ENCODE peak calls at places on chromosomes 11 and 22, in six cellular contexts. D, A, N, R, I and E are unnamed samples. For H3K27me3 and H3K4me1, the result is how much of the 10 kb centered on the place peaks cover.

GRCh38 chr11:60164550-60165075 is 18.3 kb downstream of the MS4A6A start:
- DNase-seq in A (no peak), R (no peak), I (no peak), D (no peak), N (no peak), E (no peak)

GRCh38 chr11:74123008-74123448 is 47.8 kb downstream of the C2CD3 start:
- DNase-seq in D (no peak), R (no peak), A (no peak), N (no peak), I (no peak), E (no peak)

GRCh38 chr22:33000342-33001280 is 57.6 kb downstream of the SYN3 start:
- DNase-seq in N (peak), R (no peak), A (no peak), D (no peak), I (peak), E (peak)

GRCh38 chr22:35883028-35883620 is 145.5 kb downstream of the RBFOX2 start:
- DNase-seq in D (no peak), N (no peak), R (no peak), A (no peak), I (no peak), E (no peak)

GRCh38 chr11:35089724-35090505 is 49.1 kb upstream of the CD44 start:
- DNase-seq in N (no peak), A (no peak), R (no peak), D (no peak), I (no peak), E (no peak)

GRCh38 chr11:108853864-108854263 is 189.0 kb downstream of the DDX10 start:
- DNase-seq in N (no peak), I (no peak), R (no peak), D (no peak), A (no peak), E (no peak)

GRCh38 chr11:94557391-94557790 is 9.8 kb upstream of the PIWIL4 start:
- DNase-seq in A (no peak), D (no peak), N (no peak), I (no peak), R (no peak), E (no peak)

GRCh38 chr11:73376168-73376802 is at the start of gene RELT:
- DNase-seq in D (peak), R (peak), A (no peak), I (peak), N (peak), E (peak)

GRCh38 chr11:77761481-77761880 is 59.0 kb downstream of the RSF1 start:
- DNase-seq in R (no peak), N (no peak), A (no peak), I (no peak), D (no peak), E (no peak)

GRCh38 chr22:35205956-35206355 is 51.3 kb upstream of the HMGXB4 start:
- DNase-seq in I (no peak), A (no peak), N (no peak), D (no peak), R (no peak), E (no peak)

GRCh38 chr11:69380921-69381581 is 87.1 kb downstream of the MYEOV start:
- DNase-seq in N (no peak), A (peak), R (no peak), I (no peak), D (peak), E (no peak)

DNA sequence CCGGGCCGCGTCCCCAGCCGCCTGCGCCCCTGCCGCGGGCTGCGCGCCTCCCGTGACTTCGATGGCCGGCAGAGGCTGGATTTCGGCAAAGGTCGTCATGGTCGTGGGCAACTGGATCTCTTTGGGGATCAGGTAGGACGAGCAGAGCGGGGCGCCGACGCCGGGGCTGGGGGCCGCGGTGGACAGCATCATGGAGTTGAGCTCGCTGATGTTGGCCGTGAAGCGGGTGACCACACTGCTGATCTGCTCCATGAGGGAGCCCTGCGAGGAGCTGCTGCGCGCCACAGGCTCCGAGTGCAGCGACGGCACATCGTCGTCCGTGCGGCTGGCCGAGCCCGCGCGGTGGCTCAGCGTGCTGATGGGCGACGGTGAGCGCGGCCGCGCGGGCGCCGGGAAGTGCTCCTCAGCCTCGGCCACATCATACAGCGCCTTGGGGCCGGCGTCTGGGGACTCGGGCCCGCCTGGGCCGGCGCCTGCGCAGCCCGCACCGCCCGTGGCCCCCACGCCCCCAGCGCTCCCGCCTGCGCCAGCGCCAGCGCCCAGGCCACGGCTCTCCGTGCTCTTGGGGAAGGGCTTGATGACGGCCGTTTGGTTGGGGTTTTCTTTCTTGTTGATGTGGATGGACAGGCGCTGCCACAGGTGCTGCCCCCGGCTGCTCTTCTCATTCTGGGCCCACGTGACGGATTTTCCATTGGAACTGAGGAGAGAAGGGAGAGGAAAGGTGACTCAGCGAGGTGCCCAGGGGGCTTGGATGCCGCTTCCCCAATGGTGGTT is 171.5 kb upstream of the CTSC start:
- DNase-seq in R (no peak), D (peak), N (no peak), I (no peak), A (peak), E (no peak)
- H3K4me3 ChIP-seq in R (no peak), D (peak), N (no peak), I (peak), A (peak), E (peak)

GRCh38 chr22:45880732-45881523 is 96.0 kb downstream of the WNT7B start:
- DNase-seq in R (no peak), I (no peak), A (no peak), D (peak), N (no peak), E (no peak)
- H3K27me3 ChIP-seq in R (under half), I (under half), A (under half), D (under half), N (under half), E (under half)

GRCh38 chr11:17543041-17543440 is 1.2 kb downstream of the USH1C start:
- DNase-seq in N (no peak), R (no peak), D (peak), A (no peak), I (no peak), E (no peak)
- H3K4me1 ChIP-seq in N (under half), R (under half), D (under half), A (under half), I (under half), E (under half)

DNA sequence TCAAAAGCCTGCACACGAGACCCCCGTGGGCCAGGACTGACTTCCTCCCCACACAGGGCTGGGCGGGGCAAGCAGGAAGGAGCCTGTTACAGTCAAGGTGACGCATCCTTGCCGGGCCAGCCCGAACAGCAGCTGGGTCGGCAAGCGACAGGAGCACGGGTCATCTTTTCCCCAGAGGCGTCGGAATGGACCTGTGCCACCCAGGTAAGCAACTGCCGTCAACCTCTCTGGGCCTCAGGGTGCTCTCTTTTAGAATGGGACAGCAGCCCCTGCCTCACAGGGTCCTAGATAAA is at the start of gene CYTH4:
- DNase-seq in R (peak), A (no peak), D (peak), I (no peak), N (peak), E (peak)
- H3K4me3 ChIP-seq in R (peak), A (no peak), D (peak), I (no peak), N (no peak), E (peak)

GRCh38 chr22:22569218-22569617 is 10.2 kb upstream of the PRAME start:
- DNase-seq in I (no peak), A (no peak), N (no peak), R (no peak), D (no peak), E (no peak)
- H3K27me3 ChIP-seq in I (under half), A (under half), N (under half), R (under half), D (under half), E (under half)

DNA sequence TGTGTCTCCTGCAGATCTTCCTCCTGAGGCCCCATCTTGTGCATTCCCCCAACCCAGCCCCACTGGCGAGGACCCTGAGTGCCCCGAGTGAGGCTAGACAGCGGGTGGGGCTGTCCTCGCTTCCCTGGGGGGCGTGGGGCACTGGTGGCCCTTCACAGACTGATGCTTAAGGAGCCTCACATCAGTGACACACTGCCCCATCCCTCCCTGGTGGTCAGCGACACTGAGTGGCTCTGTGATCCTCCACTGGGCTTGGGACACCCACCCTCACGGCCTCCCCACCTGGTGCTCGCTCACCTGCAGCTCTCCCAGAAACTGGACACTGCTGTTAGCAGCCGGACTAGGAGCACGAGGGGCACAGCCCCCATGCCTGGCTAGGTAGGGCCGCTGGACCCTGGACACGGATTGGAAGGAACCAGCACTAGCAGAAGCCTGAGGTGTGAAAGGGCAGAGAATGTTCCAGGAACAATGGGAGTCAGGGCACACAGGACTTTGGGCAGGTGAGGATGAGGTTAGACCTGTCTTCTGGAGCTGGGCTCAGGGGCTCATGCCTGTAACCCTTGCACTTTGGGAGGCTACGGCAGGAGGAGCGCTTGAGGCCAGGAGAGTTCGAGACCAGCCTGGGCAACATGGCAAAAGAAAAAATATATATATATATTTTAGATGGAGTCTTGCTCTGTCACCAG is 23.2 kb upstream of the TXNRD2 start:
- DNase-seq in D (no peak), A (no peak), N (no peak), I (no peak), R (no peak), E (no peak)
- H3K4me1 ChIP-seq in D (under half), A (under half), N (under half), I (under half), R (under half), E (under half)

GRCh38 chr22:38927033-38927789 is 30.2 kb upstream of the APOBEC3A start:
- DNase-seq in I (peak), R (peak), A (no peak), D (peak), N (peak), E (peak)
- H3K4me3 ChIP-seq in I (peak), R (no peak), A (no peak), D (peak), N (no peak), E (peak)

DNA sequence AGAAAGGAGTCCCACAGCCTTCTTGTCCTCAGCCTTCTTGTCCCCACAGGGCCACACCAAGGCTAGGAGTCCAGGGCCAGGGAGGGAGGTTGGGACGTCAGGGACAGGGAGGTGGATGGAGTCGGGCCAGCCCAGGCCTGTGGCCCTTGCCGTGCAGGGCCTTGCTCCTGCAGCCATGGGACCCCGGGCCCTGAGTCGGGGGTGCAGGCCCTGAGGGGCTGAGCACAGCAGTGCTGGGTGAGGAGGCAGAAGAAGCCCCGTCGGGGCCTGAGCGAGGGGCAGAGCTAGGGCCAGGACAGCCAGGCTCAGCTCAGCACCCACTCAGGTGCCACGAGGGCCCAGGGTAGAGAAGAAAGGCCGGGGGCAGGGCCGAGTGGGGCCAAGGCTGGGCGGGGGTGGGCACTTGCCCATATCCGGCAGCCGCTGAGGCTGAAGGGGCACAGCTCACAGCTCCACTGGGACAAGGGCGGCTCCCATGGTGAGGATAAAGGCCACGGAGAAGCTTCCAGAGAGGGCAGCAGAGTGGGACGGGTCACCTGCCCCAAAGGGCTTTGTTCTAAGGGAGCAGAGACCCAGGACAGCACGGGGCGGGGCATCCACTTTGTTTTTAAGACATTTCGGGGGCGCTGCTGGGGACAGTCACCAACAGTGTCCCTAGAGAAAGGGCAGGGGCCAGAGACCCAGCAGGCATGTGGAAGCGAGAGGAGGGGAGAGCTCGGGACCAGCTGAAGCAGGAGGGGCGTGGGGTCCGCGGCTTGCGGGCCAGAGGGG is 3.6 kb downstream of the MLC1 start:
- DNase-seq in A (no peak), N (no peak), R (no peak), I (no peak), D (peak), E (no peak)
- H3K27me3 ChIP-seq in A (under half), N (under half), R (under half), I (under half), D (under half), E (under half)

GRCh38 chr22:41528938-41529561 is 15.2 kb downstream of the POLR3H start:
- DNase-seq in R (no peak), D (no peak), I (no peak), N (no peak), A (no peak), E (no peak)
- H3K4me1 ChIP-seq in R (under half), D (under half), I (under half), N (under half), A (under half), E (half or more)